ENCODE peak calls at places on chromosome 2, in five cellular contexts. U, L, H, R and J are unnamed samples. For H3K4me1 and H3K9me3, the result is how much of the 10 kb centered on the place peaks cover.

GRCh38 chr2:113203901-113204519 is 30.2 kb downstream of the PSD4 start:
- DNase-seq in U (peak), L (peak), H (peak), R (peak), J (peak)

GRCh38 chr2:27008678-27009077 is 24.1 kb upstream of the TMEM214 start:
- DNase-seq in U (no peak), L (no peak), H (no peak), R (no peak), J (no peak)

GRCh38 chr2:120385355-120386127 is 39.6 kb downstream of the INHBB start:
- DNase-seq in U (no peak), L (no peak), H (no peak), R (no peak), J (no peak)

GRCh38 chr2:121076885-121077549 is 208.0 kb downstream of the TFCP2L1 start:
- DNase-seq in U (peak), L (peak), H (no peak), R (peak), J (peak)

GRCh38 chr2:216596986-216597509 is 36.2 kb upstream of the IGFBP2 start:
- DNase-seq in U (peak), L (peak), H (no peak), R (peak), J (no peak)

GRCh38 chr2:201440182-201440581 is 11.1 kb downstream of the TRAK2 start:
- DNase-seq in U (peak), L (no peak), H (no peak), R (no peak), J (peak)

GRCh38 chr2:106085441-106085911 is 108.6 kb downstream of the UXS1 start:
- DNase-seq in U (peak), L (peak), H (peak), R (peak), J (peak)

GRCh38 chr2:65367517-65367916 is 64.9 kb downstream of the SPRED2 start:
- DNase-seq in U (peak), L (peak), H (no peak), R (peak), J (peak)

GRCh38 chr2:165801176-165801575 is 7.1 kb upstream of the GALNT3 start:
- DNase-seq in U (no peak), L (no peak), H (no peak), R (no peak), J (no peak)

GRCh38 chr2:9967053-9967775 is 15.7 kb downstream of the GRHL1 start:
- DNase-seq in U (peak), L (peak), H (no peak), R (no peak), J (no peak)

GRCh38 chr2:224221455-224221913 is 180.4 kb downstream of the FAM124B start:
- DNase-seq in U (peak), L (peak), H (no peak), R (peak), J (no peak)

GRCh38 chr2:223007531-223007930 is 44.5 kb upstream of the KCNE4 start:
- DNase-seq in U (peak), L (peak), H (no peak), R (peak), J (no peak)

GRCh38 chr2:216792222-216793001 is 67.5 kb downstream of the TNP1 start:
- DNase-seq in U (peak), L (peak), H (no peak), R (peak), J (no peak)

GRCh38 chr2:33599175-33599942 is at the start of gene FAM98A:
- DNase-seq in U (peak), L (peak), H (peak), R (peak), J (peak)

GRCh38 chr2:88765154-88765948 is 73.9 kb downstream of the RPIA start:
- DNase-seq in U (no peak), L (peak), H (peak), R (peak), J (peak)

GRCh38 chr2:180979086-180979934 is 1.1 kb upstream of the UBE2E3 start:
- DNase-seq in U (peak), L (peak), H (no peak), R (peak), J (no peak)

GRCh38 chr2:48232351-48232750 is 297.6 kb upstream of the STON1 start:
- DNase-seq in U (no peak), L (no peak), H (no peak), R (no peak), J (no peak)

GRCh38 chr2:148021059-148021985 is at the start of gene MBD5:
- DNase-seq in U (no peak), L (peak), H (peak), R (peak), J (peak)

GRCh38 chr2:14137643-14138042 is 494.9 kb upstream of the LRATD1 start:
- DNase-seq in U (peak), L (no peak), H (no peak), R (no peak), J (peak)

GRCh38 chr2:25269234-25269633 is 72.5 kb downstream of the DNMT3A start:
- DNase-seq in U (no peak), L (no peak), H (no peak), R (no peak), J (no peak)

GRCh38 chr2:166239548-166239947 is 111.7 kb upstream of the SCN1A start:
- DNase-seq in U (peak), L (peak), H (no peak), R (peak), J (no peak)

GRCh38 chr2:207423886-207424285 is 105.9 kb upstream of the CREB1 start:
- DNase-seq in U (peak), L (peak), H (no peak), R (peak), J (no peak)

GRCh38 chr2:105886029-105886454 is 141.3 kb downstream of the NCK2 start:
- DNase-seq in U (no peak), L (peak), H (no peak), R (peak), J (no peak)

GRCh38 chr2:70124983-70125480 is 37.8 kb downstream of the PCBP1 start:
- DNase-seq in U (peak), L (peak), H (peak), R (peak), J (peak)

GRCh38 chr2:128395640-128396499 is 77.2 kb upstream of the HS6ST1 start:
- DNase-seq in U (peak), L (no peak), H (no peak), R (no peak), J (no peak)

GRCh38 chr2:149652925-149653324 is 65.3 kb upstream of the MMADHC start:
- DNase-seq in U (no peak), L (peak), H (no peak), R (no peak), J (no peak)

GRCh38 chr2:152646775-152647174 is 70.5 kb downstream of the PRPF40A start:
- DNase-seq in U (peak), L (peak), H (no peak), R (peak), J (no peak)

GRCh38 chr2:223943561-223944008 is 1.6 kb downstream of the WDFY1 start:
- DNase-seq in U (peak), L (peak), H (no peak), R (peak), J (peak)

GRCh38 chr2:42953216-42953615 is 160.8 kb upstream of the HAAO start:
- DNase-seq in U (no peak), L (no peak), H (no peak), R (no peak), J (peak)

GRCh38 chr2:32360416-32360815 is 3.6 kb downstream of the BIRC6 start:
- DNase-seq in U (no peak), L (peak), H (no peak), R (peak), J (no peak)

DNA sequence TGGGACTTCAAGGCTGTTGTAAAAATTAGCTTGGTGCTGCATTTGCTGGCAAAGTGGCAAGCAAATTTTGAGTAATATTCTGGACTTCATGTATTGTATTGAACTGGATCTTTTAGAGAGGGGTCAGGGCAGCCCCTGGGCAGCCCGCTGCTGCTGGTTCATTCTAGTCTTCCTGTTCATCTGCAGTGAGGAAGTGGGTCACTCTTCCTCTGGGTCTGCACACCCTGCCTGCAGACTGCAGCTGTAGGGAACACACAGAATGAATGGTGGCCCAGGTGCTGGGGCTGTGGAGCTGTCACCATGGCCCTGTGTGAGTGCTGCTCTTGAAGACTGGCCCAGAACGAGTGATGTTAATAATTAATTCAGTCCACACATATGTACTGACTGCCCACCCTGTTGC is 9.4 kb downstream of the SH3RF3 start:
- DNase-seq in U (no peak), L (no peak), H (no peak), R (no peak), J (no peak)
- H3K4me1 ChIP-seq in U (under half), L (under half), H (under half), R (under half), J (under half)

GRCh38 chr2:118521960-118522359 is 325.5 kb downstream of the EN1 start:
- DNase-seq in U (no peak), L (no peak), H (no peak), R (no peak), J (no peak)
- H3K9me3 ChIP-seq in U (under half), L (under half), H (under half), R (under half), J (under half)

GRCh38 chr2:85827879-85828569 is 60.8 kb downstream of the ST3GAL5 start:
- DNase-seq in U (no peak), L (no peak), H (no peak), R (no peak), J (no peak)
- H3K4me1 ChIP-seq in U (under half), L (under half), H (under half), R (under half), J (under half)

DNA sequence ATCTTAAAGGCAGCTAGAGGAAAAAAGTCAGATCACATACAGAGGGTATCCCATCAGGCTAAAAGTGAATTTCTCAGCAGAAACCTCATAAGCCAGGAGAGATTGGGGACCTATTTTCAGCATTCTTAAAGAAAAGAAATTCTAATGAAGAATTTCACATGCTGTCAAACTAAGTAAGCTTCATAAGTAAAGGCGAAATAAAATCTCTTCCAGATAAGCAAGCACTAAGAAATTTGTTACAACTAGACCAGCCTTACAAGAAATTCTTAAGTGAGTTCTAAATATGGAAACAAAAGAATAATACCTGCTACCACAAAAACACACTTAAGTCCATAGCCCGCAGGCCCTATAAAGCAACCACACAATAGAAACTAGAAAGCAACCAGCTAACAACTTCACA is 186.1 kb downstream of the ETAA1 start:
- DNase-seq in U (no peak), L (no peak), H (no peak), R (no peak), J (no peak)
- H3K9me3 ChIP-seq in U (under half), L (under half), H (under half), R (under half), J (under half)